ENCODE peak calls at places on chromosomes 16 and 17, in five cellular contexts. I is tibial nerve; F is endothelial cell of umbilical vein; R is CD8-positive, alpha-beta T cell; S is H9. W is an unnamed sample.

GRCh38 chr17:41707803-41708669 is 4.1 kb upstream of the GAST start:
- DNase-seq in I (no peak), F (no peak), R (no peak), S (no peak), W (no peak)

GRCh38 chr17:74042744-74043486 is 160.6 kb upstream of the RPL38 start:
- DNase-seq in I (peak; percentile 13), F (no peak), R (no peak), S (no peak), W (no peak)

GRCh38 chr16:69485816-69486215 is 61.4 kb downstream of the CYB5B start:
- DNase-seq in I (no peak), F (no peak), R (no peak), S (no peak), W (no peak)

GRCh38 chr16:11302977-11303376 is 21.8 kb upstream of the PRM1 start:
- DNase-seq in I (no peak), F (no peak), R (no peak), S (no peak), W (no peak)

GRCh38 chr16:1261131-1261917 is 5.5 kb downstream of the TPSD1 start:
- DNase-seq in I (no peak), F (no peak), R (no peak), S (peak; percentile 65), W (no peak)

GRCh38 chr16:3881499-3881995 is 1.0 kb upstream of the CREBBP start:
- DNase-seq in I (no peak), F (no peak), R (no peak), S (peak; percentile 46), W (no peak)

GRCh38 chr16:64184156-64184555 is 937.7 kb downstream of the CDH11 start:
- DNase-seq in I (no peak), F (no peak), R (no peak), S (no peak), W (no peak)

GRCh38 chr17:40841246-40841645 is 18.8 kb upstream of the KRT10 start:
- DNase-seq in I (no peak), F (no peak), R (no peak), S (no peak), W (no peak)

GRCh38 chr17:18041776-18042175 is 2.6 kb downstream of the GID4 start:
- DNase-seq in I (no peak), F (no peak), R (no peak), S (no peak), W (no peak)

GRCh38 chr16:80441935-80442334 is 98.9 kb upstream of the DYNLRB2 start:
- DNase-seq in I (no peak), F (no peak), R (no peak), S (no peak), W (no peak)

GRCh38 chr16:12162586-12162985 is 186.1 kb downstream of the SNX29 start:
- DNase-seq in I (no peak), F (no peak), R (no peak), S (no peak), W (no peak)

GRCh38 chr17:67528751-67529436 is 151.8 kb downstream of the PITPNC1 start:
- DNase-seq in I (peak; percentile 62), F (peak; percentile 94), R (no peak), S (peak; percentile 88), W (peak; percentile 88)

GRCh38 chr17:66930933-66931332 is 33.6 kb upstream of the CACNG4 start:
- DNase-seq in I (no peak), F (no peak), R (no peak), S (peak; percentile 63), W (peak; percentile 16)

GRCh38 chr16:58563235-58563634 is 47.9 kb downstream of the SETD6 start:
- DNase-seq in I (no peak), F (peak; percentile 19), R (no peak), S (no peak), W (no peak)

GRCh38 chr16:2535644-2536021 is 2.2 kb upstream of the PDPK1 start:
- DNase-seq in I (no peak), F (no peak), R (no peak), S (no peak), W (peak; percentile 65)

GRCh38 chr17:64243340-64243739 is 19.7 kb downstream of the TEX2 start:
- DNase-seq in I (no peak), F (no peak), R (no peak), S (no peak), W (no peak)

GRCh38 chr16:64250866-64251265 is 871.0 kb downstream of the CDH11 start:
- DNase-seq in I (no peak), F (peak; percentile 10), R (no peak), S (no peak), W (no peak)

GRCh38 chr17:58641937-58642336 is 49.9 kb downstream of the TEX14 start:
- DNase-seq in I (no peak), F (peak; percentile 69), R (no peak), S (no peak), W (no peak)

GRCh38 chr16:85689950-85690320 is 1.2 kb upstream of the GINS2 start:
- DNase-seq in I (no peak), F (no peak), R (no peak), S (no peak), W (no peak)

GRCh38 chr17:65554568-65555223 is 6.8 kb downstream of the AXIN2 start:
- DNase-seq in I (no peak), F (no peak), R (no peak), S (no peak), W (peak; percentile 50)

GRCh38 chr16:17828012-17828411 is 357.3 kb upstream of the XYLT1 start:
- DNase-seq in I (no peak), F (no peak), R (no peak), S (no peak), W (no peak)

GRCh38 chr17:74467221-74467951 is 952 bp downstream of the CD300A start:
- DNase-seq in I (no peak), F (no peak), R (no peak), S (peak; percentile 40), W (peak; percentile 83)

GRCh38 chr17:81302861-81303326 is 7.8 kb upstream of the SLC38A10 start:
- DNase-seq in I (no peak), F (no peak), R (no peak), S (no peak), W (peak; percentile 77)

GRCh38 chr17:37708008-37708615 is 36.7 kb downstream of the HNF1B start:
- DNase-seq in I (no peak), F (no peak), R (no peak), S (no peak), W (no peak)

GRCh38 chr16:17389392-17389791 is 81.4 kb downstream of the XYLT1 start:
- DNase-seq in I (no peak), F (no peak), R (no peak), S (no peak), W (no peak)

GRCh38 chr17:33732116-33732515 is 439.0 kb upstream of the ASIC2 start:
- DNase-seq in I (no peak), F (peak; percentile 1), R (no peak), S (no peak), W (no peak)

GRCh38 chr16:70610273-70611223 is 35.8 kb upstream of the IL34 start:
- DNase-seq in I (no peak), F (peak; percentile 23), R (no peak), S (no peak), W (no peak)
- TF ChIP-seq CTCF in I (no peak), F (no peak), R (no peak), S (no peak), W (no peak)

DNA sequence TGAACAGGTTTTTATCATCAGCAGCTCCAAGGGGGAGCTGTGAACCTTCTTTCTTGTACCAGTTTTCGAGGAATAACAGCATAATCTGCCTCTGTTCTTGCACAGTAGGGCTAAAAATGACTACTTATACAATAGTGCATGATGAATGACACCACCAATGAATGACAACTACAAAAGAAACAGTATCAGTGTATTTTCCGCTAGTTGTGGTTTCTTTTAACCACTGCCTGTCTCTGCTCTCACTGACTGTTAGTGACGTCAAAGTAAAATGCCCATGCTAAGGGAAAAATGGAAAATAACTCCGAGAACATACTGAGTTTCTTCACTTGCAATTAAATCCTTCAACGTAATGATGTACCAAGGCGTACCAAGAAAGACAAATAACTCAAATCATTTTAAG is 294.9 kb downstream of the MAP2K6 start:
- DNase-seq in I (no peak), F (no peak), R (no peak), S (no peak), W (no peak)
- H3K9me3 ChIP-seq in I (no peaks in the 10 kb centered on the region), F (no peaks in the 10 kb centered on the region), R (no peaks in the 10 kb centered on the region), S (no peaks in the 10 kb centered on the region), W (no peaks in the 10 kb centered on the region)

GRCh38 chr17:1039119-1039507 is 42.2 kb downstream of the TIMM22 start:
- DNase-seq in I (no peak), F (no peak), R (no peak), S (no peak), W (peak; percentile 75)
- H3K27ac ChIP-seq in I (peak overlapping the region; percentile 86), F (peak overlapping the region; percentile 80), R (no peak overlapping the region), S (no peak overlapping the region), W (peak overlapping the region; percentile 86)

DNA sequence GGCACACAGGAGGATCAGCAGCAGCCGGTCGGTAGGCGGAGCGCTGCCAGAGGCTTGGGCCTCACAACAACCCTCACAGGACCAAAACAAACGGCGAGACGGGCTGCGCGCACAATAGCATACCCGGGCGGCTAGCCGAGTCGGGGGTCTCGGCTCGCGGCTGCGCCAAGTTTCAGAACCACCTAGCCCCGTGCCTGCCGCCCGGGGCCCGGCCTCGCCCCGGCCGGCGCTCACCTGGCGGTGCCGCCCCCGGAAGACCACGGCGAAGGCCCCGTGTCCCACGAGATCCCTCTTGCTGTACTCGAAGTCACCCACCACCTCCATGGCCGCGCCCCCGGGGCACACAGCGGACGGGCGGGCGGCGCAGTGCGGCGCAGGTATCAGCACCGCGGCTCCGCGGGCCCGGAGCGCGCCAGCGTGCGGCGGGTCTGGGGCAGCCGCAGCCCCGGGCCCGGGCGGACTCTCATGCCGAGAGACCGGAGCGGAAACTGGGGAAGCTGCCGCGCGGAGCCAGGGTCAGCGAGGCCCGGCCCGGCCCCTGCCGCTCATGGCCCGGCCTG is 562 bp downstream of the ULK2 start:
- DNase-seq in I (peak; percentile 66), F (peak; percentile 71), R (peak; percentile 43), S (peak; percentile 91), W (peak; percentile 81)
- TF ChIP-seq CTCF in I (peak; percentile 21), F (peak; percentile 46), R (peak; percentile 7), S (peak; percentile 40), W (no peak)

GRCh38 chr17:5100832-5101231 is 10.8 kb downstream of the ZNF232 start:
- DNase-seq in I (no peak), F (no peak), R (no peak), S (no peak), W (no peak)
- H3K9me3 ChIP-seq in I (peaks cover 51% of the 10 kb centered on the region), F (peaks cover 7% of the 10 kb centered on the region), R (peaks cover 2% of the 10 kb centered on the region), S (peaks cover 10% of the 10 kb centered on the region), W (no peaks in the 10 kb centered on the region)

W was measured in left lung.